ENCODE peak calls at places on chromosomes 16 and 17, in six cellular contexts. H is GM12878, F is HepG2, A is K562, J is SK-N-SH, S is H1. Z is an unnamed sample.

GRCh38 chr17:18356624-18357023 is 6.7 kb downstream of the SHMT1 start:
- DNase-seq in H (no peak), F (no peak), A (no peak), J (no peak), S (no peak), Z (peak; percentile 50)

GRCh38 chr17:63538693-63539595 is 11.3 kb upstream of the DCAF7 start:
- DNase-seq in H (no peak), F (no peak), A (no peak), J (peak; percentile 15), S (no peak), Z (no peak)

GRCh38 chr17:75645501-75645888 is 12.3 kb downstream of the SMIM5 start:
- DNase-seq in H (no peak), F (no peak), A (no peak), J (peak; percentile 22), S (no peak), Z (no peak)

GRCh38 chr16:81521141-81521626 is 76.6 kb downstream of the CMIP start:
- DNase-seq in H (no peak), F (no peak), A (peak; percentile 41), J (peak; percentile 84), S (no peak), Z (no peak)

GRCh38 chr17:57422574-57423164 is 166.3 kb downstream of the MSI2 start:
- DNase-seq in H (peak; percentile 77), F (no peak), A (no peak), J (no peak), S (no peak), Z (peak; percentile 57)

GRCh38 chr17:7916799-7917198 is 710 bp upstream of the RNF227 start:
- DNase-seq in H (no peak), F (peak; percentile 5), A (peak; percentile 20), J (no peak), S (no peak), Z (peak; percentile 80)

GRCh38 chr17:5121186-5121841 is 5.5 kb downstream of the USP6 start:
- DNase-seq in H (no peak), F (no peak), A (no peak), J (no peak), S (no peak), Z (no peak)

GRCh38 chr17:42288078-42288984 is at the start of gene STAT5A:
- DNase-seq in H (no peak), F (peak; percentile 40), A (peak; percentile 75), J (peak; percentile 90), S (no peak), Z (peak; percentile 69)

GRCh38 chr17:29059281-29059680 is 16.3 kb downstream of the PIPOX start:
- DNase-seq in H (no peak), F (peak; percentile 28), A (no peak), J (no peak), S (no peak), Z (peak; percentile 77)

GRCh38 chr17:78641243-78641642 is 64.0 kb upstream of the DNAH17 start:
- DNase-seq in H (no peak), F (peak; percentile 76), A (no peak), J (peak; percentile 23), S (no peak), Z (no peak)

GRCh38 chr17:28735242-28735722 is 6.7 kb downstream of the NEK8 start:
- DNase-seq in H (no peak), F (no peak), A (peak; percentile 95), J (no peak), S (no peak), Z (no peak)

GRCh38 chr17:82003411-82004381 is 19.0 kb downstream of the CENPX start:
- DNase-seq in H (no peak), F (peak; percentile 92), A (no peak), J (no peak), S (no peak), Z (peak; percentile 95)

GRCh38 chr17:48610282-48611211 is at the start of gene HOXB7:
- DNase-seq in H (no peak), F (no peak), A (peak; percentile 74), J (peak; percentile 79), S (no peak), Z (peak; percentile 62)

GRCh38 chr16:90015586-90016338 is 3.5 kb downstream of the DBNDD1 start:
- DNase-seq in H (no peak), F (no peak), A (no peak), J (no peak), S (no peak), Z (no peak)

GRCh38 chr16:55047903-55048497 is 117.3 kb downstream of the IRX5 start:
- DNase-seq in H (no peak), F (no peak), A (no peak), J (no peak), S (no peak), Z (no peak)

GRCh38 chr17:37489197-37490001 is at the start of gene DUSP14:
- DNase-seq in H (no peak), F (peak; percentile 70), A (peak; percentile 92), J (peak; percentile 99), S (no peak), Z (peak; percentile 77)

GRCh38 chr17:32596666-32597065 is 109.9 kb downstream of the CDK5R1 start:
- DNase-seq in H (peak; percentile 62), F (no peak), A (no peak), J (no peak), S (no peak), Z (peak; percentile 5)

GRCh38 chr16:3945751-3946603 is 65.5 kb upstream of the CREBBP start:
- DNase-seq in H (no peak), F (peak; percentile 20), A (no peak), J (no peak), S (no peak), Z (peak; percentile 99)

GRCh38 chr17:32953883-32954282 is 25.9 kb downstream of the TMEM98 start:
- DNase-seq in H (no peak), F (no peak), A (no peak), J (no peak), S (no peak), Z (no peak)

GRCh38 chr16:69848635-69849545 is 86.8 kb downstream of the WWP2 start:
- DNase-seq in H (no peak), F (no peak), A (no peak), J (no peak), S (no peak), Z (peak; percentile 96)

GRCh38 chr17:74860999-74861553 is 1.4 kb upstream of the GRIN2C start:
- DNase-seq in H (no peak), F (no peak), A (no peak), J (peak; percentile 70), S (no peak), Z (no peak)

GRCh38 chr17:39152134-39152884 is 872 bp upstream of the PLXDC1 start:
- DNase-seq in H (no peak), F (no peak), A (no peak), J (peak; percentile 52), S (no peak), Z (no peak)

GRCh38 chr17:5701371-5701770 is 117.1 kb upstream of the NLRP1 start:
- DNase-seq in H (no peak), F (no peak), A (no peak), J (no peak), S (no peak), Z (no peak)

DNA sequence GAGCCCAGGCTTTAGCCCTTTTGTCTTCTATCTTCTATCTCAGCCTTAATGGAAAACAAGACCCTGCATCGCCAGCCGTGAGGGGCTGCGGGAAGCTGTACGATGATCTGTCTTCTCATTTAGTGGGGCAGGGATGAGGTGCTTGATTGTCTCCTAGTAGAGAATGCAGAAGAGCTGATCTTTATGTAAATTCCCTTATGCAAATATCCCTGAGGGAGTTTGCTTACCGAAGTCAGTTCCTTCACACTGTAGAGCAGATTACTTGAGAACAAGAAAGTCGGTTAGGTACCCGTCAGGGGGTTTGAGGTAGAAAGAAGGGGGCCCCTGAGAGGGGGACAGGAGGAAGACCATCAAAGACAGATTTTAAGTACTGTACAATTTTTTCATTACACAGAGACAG is 66.2 kb downstream of the IRF8 start:
- DNase-seq in H (no peak), F (no peak), A (no peak), J (no peak), S (no peak), Z (no peak)
- TF ChIP-seq USF2 in H (no peak), F (no peak), A (no peak), J (no peak), S (no peak), Z (no peak)

GRCh38 chr16:4957720-4958509 is at the start of gene SEC14L5:
- DNase-seq in H (peak; percentile 55), F (peak; percentile 100), A (peak; percentile 98), J (peak; percentile 100), S (peak; percentile 99), Z (peak; percentile 97)

GRCh38 chr16:4960579-4960978 is 2.4 kb downstream of the SEC14L5 start:
- DNase-seq in H (no peak), F (no peak), A (no peak), J (no peak), S (no peak), Z (no peak)

GRCh38 chr16:4954714-4955113 is 3.4 kb upstream of the SEC14L5 start:
- DNase-seq in H (no peak), F (no peak), A (no peak), J (no peak), S (no peak), Z (peak; percentile 29)

GRCh38 chr16:4957420-4957719 is 760 bp upstream of the SEC14L5 start:
- DNase-seq in H (no peak), F (no peak), A (no peak), J (no peak), S (no peak), Z (no peak)

GRCh38 chr16:4958510-4959111 is 481 bp downstream of the SEC14L5 start:
- DNase-seq in H (no peak), F (no peak), A (no peak), J (no peak), S (no peak), Z (no peak)
- H3K36me3 ChIP-seq in H (no peaks in the 10 kb centered on the region), F (no peaks in the 10 kb centered on the region), A (no peaks in the 10 kb centered on the region), J (no peaks in the 10 kb centered on the region), S (no peaks in the 10 kb centered on the region), Z (no peaks in the 10 kb centered on the region)

GRCh38 chr16:54030451-54030850 is 256.1 kb downstream of the IRX3 start:
- DNase-seq in H (no peak), F (no peak), A (no peak), J (no peak), S (no peak), Z (no peak)

GRCh38 chr16:54033747-54034146 is 252.8 kb downstream of the IRX3 start:
- DNase-seq in H (no peak), F (no peak), A (no peak), J (no peak), S (no peak), Z (no peak)

GRCh38 chr16:54034684-54035083 is 251.9 kb downstream of the IRX3 start:
- DNase-seq in H (no peak), F (no peak), A (no peak), J (no peak), S (no peak), Z (peak; percentile 20)

GRCh38 chr16:54028013-54028412 is 258.6 kb downstream of the IRX3 start:
- DNase-seq in H (no peak), F (no peak), A (no peak), J (no peak), S (no peak), Z (no peak)

GRCh38 chr16:54031107-54031760 is 255.4 kb downstream of the IRX3 start:
- DNase-seq in H (no peak), F (no peak), A (no peak), J (no peak), S (no peak), Z (no peak)
- TF ChIP-seq USF2 in H (no peak), F (no peak), A (no peak), J (no peak), S (no peak), Z (no peak)

DNA sequence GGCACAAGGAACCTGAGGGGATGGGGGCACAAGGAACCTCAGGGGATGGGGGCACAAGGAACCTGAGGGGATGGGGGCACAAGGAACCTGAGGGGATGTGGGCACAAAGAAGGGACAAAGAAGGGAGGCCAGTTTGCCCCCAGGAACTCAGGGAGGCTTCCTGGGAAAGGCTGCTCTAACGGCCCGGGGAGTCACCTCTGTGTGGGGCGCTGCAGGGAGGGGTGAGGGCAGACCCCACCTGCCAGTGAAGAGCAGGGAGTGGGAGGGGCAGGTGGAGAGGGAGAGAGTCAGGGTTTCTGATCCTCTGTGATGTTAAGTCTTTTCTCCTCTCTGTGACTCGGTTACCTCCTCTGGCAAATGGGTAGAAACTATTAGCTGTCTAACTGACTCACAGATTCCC is 57.7 kb downstream of the TIMM22 start:
- DNase-seq in H (no peak), F (no peak), A (no peak), J (no peak), S (no peak), Z (no peak)
- H3K36me3 ChIP-seq in H (peaks cover 13% of the 10 kb centered on the region), F (peaks cover 6% of the 10 kb centered on the region), A (no peaks in the 10 kb centered on the region), J (peaks cover 41% of the 10 kb centered on the region), S (no peaks in the 10 kb centered on the region), Z (peaks cover 54% of the 10 kb centered on the region)

Z was measured in IMR-90.